ENCODE peak calls at places on chromosomes 2 and 18, in five cellular contexts. I is endothelial cell of umbilical vein, O is HepG2, J is tibial nerve, B is ovary. T is an unnamed sample.

GRCh38 chr18:12863687-12864086 is 20.4 kb downstream of the PTPN2 start:
- DNase-seq in J (no peak), B (no peak), I (no peak), O (no peak), T (no peak)

GRCh38 chr2:163551974-163552373 is 183.8 kb downstream of the FIGN start:
- DNase-seq in I (no peak), J (no peak), B (no peak), O (no peak), T (no peak)

GRCh38 chr2:5798083-5798482 is 105.9 kb downstream of the SOX11 start:
- DNase-seq in O (no peak), I (no peak), J (no peak), B (no peak), T (no peak)

GRCh38 chr2:171522057-171522803 is at the start of gene CYBRD1:
- DNase-seq in J (peak), B (peak), I (peak), O (no peak), T (peak)

GRCh38 chr2:49044680-49045079 is 109.6 kb downstream of the FSHR start:
- DNase-seq in I (no peak), B (no peak), O (peak), J (no peak), T (no peak)

GRCh38 chr2:119730598-119731278 is 29.0 kb upstream of the PTPN4 start:
- DNase-seq in J (no peak), I (no peak), O (no peak), B (no peak), T (no peak)

GRCh38 chr2:88813612-88814011 is 122.1 kb downstream of the RPIA start:
- DNase-seq in O (no peak), I (peak), J (no peak), B (no peak), T (no peak)

GRCh38 chr2:192749606-192750200 is 555.0 kb upstream of the TMEFF2 start:
- DNase-seq in B (no peak), O (peak), I (no peak), J (no peak), T (no peak)

GRCh38 chr2:25159947-25160346 is 8.4 kb downstream of the POMC start:
- DNase-seq in I (no peak), B (no peak), J (no peak), O (no peak), T (no peak)

GRCh38 chr2:70039366-70039765 is 47.9 kb upstream of the PCBP1 start:
- DNase-seq in I (no peak), B (no peak), J (no peak), O (no peak), T (peak)

GRCh38 chr2:189221811-189222210 is 42.2 kb upstream of the COL5A2 start:
- DNase-seq in O (no peak), J (no peak), I (peak), B (no peak), T (no peak)

GRCh38 chr2:6642011-6642410 is 223.7 kb downstream of the CMPK2 start:
- DNase-seq in B (no peak), J (no peak), O (no peak), I (no peak), T (no peak)

GRCh38 chr2:39781697-39782096 is 2.6 kb upstream of the THUMPD2 start:
- DNase-seq in I (no peak), J (no peak), O (no peak), B (no peak), T (no peak)

GRCh38 chr2:78147466-78147865 is 625.3 kb upstream of the LRRTM4 start:
- DNase-seq in O (no peak), B (no peak), I (no peak), J (no peak), T (no peak)

GRCh38 chr2:29834624-29835023 is 86.8 kb downstream of the ALK start:
- DNase-seq in B (no peak), I (no peak), J (no peak), O (no peak), T (no peak)

GRCh38 chr2:201149064-201149820 is 33.3 kb downstream of the CFLAR start:
- DNase-seq in J (no peak), B (no peak), O (peak), I (peak), T (no peak)

DNA sequence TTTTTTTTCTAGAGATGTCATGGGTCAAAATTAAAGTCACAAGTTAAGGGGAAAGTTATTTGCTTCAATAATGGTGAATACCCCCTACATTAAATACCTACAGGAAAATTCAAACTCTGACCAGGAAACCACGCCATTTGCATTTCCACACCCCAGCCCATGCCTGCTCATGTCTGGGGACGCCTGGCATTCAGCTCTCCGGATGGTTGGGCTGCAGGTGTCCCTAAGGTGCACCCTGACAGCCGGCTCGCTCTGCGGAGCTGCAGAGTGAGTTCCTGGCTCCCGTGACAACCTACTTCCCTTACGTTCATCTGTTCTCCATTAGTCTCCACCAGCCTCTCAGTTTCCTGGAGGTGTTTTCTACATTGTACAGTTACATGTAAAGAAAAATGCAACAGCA is 122.7 kb upstream of the RIOK3 start:
- DNase-seq in B (no peak), I (no peak), O (no peak), J (no peak), T (no peak)
- H3K4me3 ChIP-seq in B (no peak), I (no peak), O (no peak), J (no peak), T (no peak)

DNA sequence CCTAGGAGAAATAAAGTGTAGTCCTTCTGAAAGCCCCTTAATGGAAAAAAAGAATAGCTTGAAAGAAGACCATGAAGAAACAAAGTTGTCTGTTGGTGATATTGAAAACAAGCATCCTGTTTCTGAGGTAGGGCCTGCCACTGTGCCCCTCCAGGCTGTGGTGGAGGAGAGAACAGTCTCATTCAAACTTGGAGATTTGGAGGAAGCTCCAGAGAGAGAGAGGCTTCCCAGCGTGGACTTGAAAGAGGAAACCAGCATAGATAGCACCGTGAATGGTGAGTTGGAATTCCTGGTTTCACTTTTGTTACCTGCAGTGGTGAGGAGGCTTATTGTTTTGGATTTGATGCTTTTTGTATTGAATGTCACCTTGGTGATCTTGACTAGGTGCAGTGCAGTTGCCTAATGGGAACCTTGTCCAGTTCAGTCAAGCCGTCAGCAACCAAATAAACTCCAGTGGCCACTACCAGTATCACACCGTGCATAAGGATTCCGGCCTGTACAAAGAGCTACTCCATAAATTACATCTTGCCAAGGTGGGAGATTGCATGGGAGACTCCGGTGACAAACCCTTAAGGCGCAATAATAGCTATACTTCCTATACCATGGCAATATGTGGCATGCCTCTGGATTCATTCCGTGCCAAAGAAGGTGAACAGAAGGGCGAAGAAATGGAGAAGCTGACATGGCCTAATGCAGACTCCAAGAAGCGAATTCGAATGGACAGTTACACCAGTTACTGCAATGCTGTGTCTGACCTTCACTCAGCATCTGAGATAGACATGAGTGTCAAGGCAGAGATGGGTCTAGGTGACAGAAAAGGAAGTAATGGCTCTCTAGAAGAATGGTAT is 13.3 kb downstream of the SLC20A1 start:
- DNase-seq in O (no peak), I (no peak), J (no peak), B (no peak), T (no peak)
- TF ChIP-seq CTCF in O (no peak), I (no peak), J (no peak), B (no peak), T (no peak)

DNA sequence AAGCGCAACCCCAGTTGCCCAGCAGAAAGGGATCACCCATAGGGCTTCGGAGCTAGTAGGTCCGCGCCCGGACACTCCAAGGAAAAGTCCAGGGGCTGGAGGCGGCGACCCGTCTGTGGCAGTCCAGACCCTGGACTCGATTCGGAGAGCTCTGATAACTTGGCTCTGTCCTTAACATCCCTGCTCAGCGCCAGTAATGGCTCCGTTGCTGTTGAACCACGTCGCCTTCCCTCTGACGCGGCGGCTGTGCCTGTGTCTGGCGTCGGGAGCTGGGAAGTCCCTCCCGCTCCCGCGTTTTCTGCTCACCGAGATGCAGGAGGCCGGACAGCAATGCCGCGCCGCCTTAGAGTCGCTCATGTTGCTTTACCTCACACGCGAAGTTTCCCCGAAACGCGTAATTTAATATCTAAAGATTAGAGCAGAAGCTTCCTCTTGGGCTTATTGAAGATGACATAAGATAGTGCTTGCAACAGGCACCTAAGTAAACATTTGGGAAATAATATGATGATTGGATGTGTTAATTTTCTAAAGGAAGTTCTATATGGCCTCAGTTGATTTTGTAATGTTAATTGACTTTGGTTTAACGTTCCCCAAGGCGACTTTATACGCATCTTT is 1.3 kb upstream of the ZBTB14 start:
- DNase-seq in J (peak), B (peak), O (peak), I (peak), T (peak)
- TF ChIP-seq POLR2A in J (no peak), B (no peak), O (peak), I (peak), T (no peak)

GRCh38 chr2:241317391-241317790 is 1.7 kb downstream of the SEPTIN2 start:
- DNase-seq in J (no peak), I (no peak), O (no peak), B (no peak), T (no peak)

GRCh38 chr2:241320394-241320793 is 4.7 kb downstream of the SEPTIN2 start:
- DNase-seq in I (no peak), O (no peak), B (no peak), J (no peak), T (no peak)

GRCh38 chr2:241321911-241322310 is 6.2 kb downstream of the SEPTIN2 start:
- DNase-seq in O (no peak), B (no peak), J (no peak), I (peak), T (no peak)

GRCh38 chr2:241323777-241324176 is 8.1 kb downstream of the SEPTIN2 start:
- DNase-seq in J (no peak), B (no peak), O (no peak), I (no peak), T (no peak)

DNA sequence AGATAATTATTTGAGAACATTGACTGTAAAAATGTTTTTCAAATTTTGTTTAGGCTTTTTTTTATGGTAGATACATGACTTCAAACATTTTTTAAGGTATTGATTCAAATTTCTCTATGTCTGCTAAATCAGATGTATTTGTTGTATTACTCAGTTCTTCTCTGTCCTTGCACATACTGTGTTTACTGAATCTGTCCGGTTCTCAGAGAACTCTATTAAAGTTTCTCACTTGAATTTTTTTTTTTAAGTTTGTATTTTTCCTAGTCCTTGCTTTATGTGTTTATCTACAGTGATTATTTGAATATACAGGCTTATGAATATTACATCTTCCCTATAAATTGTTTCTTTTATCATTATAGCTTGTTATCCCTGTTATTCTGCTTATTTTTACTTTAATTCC is 5.3 kb downstream of the SEPTIN2 start:
- DNase-seq in O (no peak), B (no peak), J (no peak), I (no peak), T (no peak)
- H3K4me3 ChIP-seq in O (peak), B (no peak), J (no peak), I (no peak), T (no peak)

DNA sequence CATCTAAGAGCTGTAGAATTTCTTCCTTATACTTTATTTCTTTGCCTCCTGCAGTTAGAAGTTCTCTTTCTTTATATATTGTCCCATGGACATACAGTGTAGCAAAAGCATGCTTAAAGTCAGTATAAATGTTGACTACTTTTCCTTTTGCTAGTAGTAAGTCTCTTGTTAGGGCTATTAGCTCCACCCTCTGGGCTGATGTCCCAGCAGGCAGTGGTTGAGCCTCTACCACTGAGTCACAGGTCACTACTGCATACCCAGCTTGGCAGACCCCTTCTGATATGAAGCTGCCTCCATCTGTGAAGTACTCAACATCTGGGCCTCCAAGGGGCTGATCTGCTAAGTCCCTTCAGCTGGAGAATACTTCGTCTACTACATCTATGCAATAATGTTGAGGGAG is 61.0 kb upstream of the SLC35G4 start:
- DNase-seq in I (no peak), J (no peak), O (no peak), B (no peak), T (no peak)
- TF ChIP-seq CTCF in I (no peak), J (no peak), O (no peak), B (no peak), T (no peak)

GRCh38 chr18:7924616-7925015 is 357.5 kb downstream of the PTPRM start:
- DNase-seq in O (no peak), B (no peak), I (no peak), J (no peak), T (no peak)

GRCh38 chr18:7919565-7919964 is 352.4 kb downstream of the PTPRM start:
- DNase-seq in B (no peak), I (no peak), J (no peak), O (peak), T (no peak)

GRCh38 chr18:7918696-7919095 is 351.6 kb downstream of the PTPRM start:
- DNase-seq in I (no peak), J (no peak), O (no peak), B (no peak), T (no peak)

GRCh38 chr18:7923105-7923504 is 356.0 kb downstream of the PTPRM start:
- DNase-seq in I (peak), O (no peak), J (no peak), B (no peak), T (no peak)

GRCh38 chr18:7921938-7922587 is 354.9 kb downstream of the PTPRM start:
- DNase-seq in J (no peak), I (peak), O (peak), B (no peak), T (no peak)
- TF ChIP-seq POLR2A in J (no peak), I (no peak), O (no peak), B (no peak), T (no peak)